ENCODE peak calls at places on chromosomes 3 and 15, in eight cellular contexts. K is IMR-90; I is PC-3; O is lung; D is right lobe of liver; J is heart left ventricle; N is A549; L is activated CD8-positive, alpha-beta T cell treated with anti-CD3 and anti-CD28 coated beads for 36 hours. B is an unnamed sample.
A peak's percentile ranks its signal among the peaks of the same experiment; 100 is the strongest.

GRCh38 chr3:195097331-195098255 is 173.4 kb downstream of the XXYLT1 start:
- ATAC-seq in K (no peak), I (no peak), O (no peak), D (no peak), J (peak; percentile 34), N (no peak), L (no peak), B (no peak)

GRCh38 chr3:182214406-182214805 is 502.7 kb downstream of the SOX2 start:
- ATAC-seq in K (no peak), I (no peak), O (no peak), D (no peak), J (no peak), N (no peak), L (no peak), B (no peak)

GRCh38 chr3:13079051-13079450 is 5.8 kb upstream of the IQSEC1 start:
- ATAC-seq in K (no peak), I (peak; percentile 65), O (no peak), D (no peak), J (no peak), N (no peak), L (no peak), B (no peak)

GRCh38 chr3:16897254-16897926 is 12.6 kb downstream of the PLCL2 start:
- ATAC-seq in K (no peak), I (peak; percentile 86), O (no peak), D (peak; percentile 71), J (no peak), N (no peak), L (peak; percentile 85), B (no peak)

GRCh38 chr3:130783629-130784028 is 37.0 kb upstream of the PIK3R4 start:
- ATAC-seq in K (no peak), I (peak; percentile 20), O (no peak), D (no peak), J (no peak), N (no peak), L (no peak), B (no peak)

GRCh38 chr3:58560771-58561311 is 16.4 kb downstream of the FAM107A start:
- ATAC-seq in K (peak; percentile 91), I (peak; percentile 49), O (no peak), D (no peak), J (no peak), N (peak; percentile 80), L (no peak), B (no peak)

GRCh38 chr3:156258301-156258700 is 137.9 kb downstream of the KCNAB1 start:
- ATAC-seq in K (no peak), I (no peak), O (no peak), D (no peak), J (no peak), N (no peak), L (no peak), B (no peak)

GRCh38 chr3:97010881-97011657 is 196.7 kb downstream of the EPHA6 start:
- ATAC-seq in K (no peak), I (no peak), O (no peak), D (no peak), J (no peak), N (no peak), L (no peak), B (no peak)

GRCh38 chr3:65093641-65094040 is 405.8 kb upstream of the ADAMTS9 start:
- ATAC-seq in K (no peak), I (no peak), O (no peak), D (no peak), J (no peak), N (no peak), L (no peak), B (no peak)

GRCh38 chr3:65101450-65101849 is 413.6 kb upstream of the ADAMTS9 start:
- ATAC-seq in K (no peak), I (no peak), O (no peak), D (no peak), J (no peak), N (no peak), L (no peak), B (no peak)

GRCh38 chr3:65098400-65098799 is 410.6 kb upstream of the ADAMTS9 start:
- ATAC-seq in K (no peak), I (no peak), O (no peak), D (no peak), J (no peak), N (no peak), L (no peak), B (no peak)

GRCh38 chr3:65096110-65096509 is 408.3 kb upstream of the ADAMTS9 start:
- ATAC-seq in K (no peak), I (no peak), O (no peak), D (no peak), J (no peak), N (no peak), L (no peak), B (no peak)
- TF ChIP-seq CTCF in K (no peak), I (no peak), O (no peak), D (no peak), J (no peak), N (no peak), L (no peak), B (no peak)

GRCh38 chr3:190696777-190697501 is 165.6 kb downstream of the GMNC start:
- ATAC-seq in K (peak; percentile 58), I (peak; percentile 23), O (no peak), D (peak; percentile 54), J (no peak), N (peak; percentile 49), L (no peak), B (no peak)

GRCh38 chr3:190697901-190698300 is 164.6 kb downstream of the GMNC start:
- ATAC-seq in K (peak; percentile 55), I (peak; percentile 67), O (no peak), D (no peak), J (no peak), N (peak; percentile 35), L (no peak), B (no peak)

GRCh38 chr3:190697502-190697830 is 165.0 kb downstream of the GMNC start:
- ATAC-seq in K (no peak), I (no peak), O (no peak), D (no peak), J (no peak), N (no peak), L (no peak), B (no peak)

GRCh38 chr3:190699784-190700183 is 162.7 kb downstream of the GMNC start:
- ATAC-seq in K (no peak), I (no peak), O (no peak), D (no peak), J (no peak), N (no peak), L (no peak), B (no peak)

GRCh38 chr3:190701096-190701532 is 161.4 kb downstream of the GMNC start:
- ATAC-seq in K (peak; percentile 87), I (peak; percentile 93), O (peak; percentile 17), D (peak; percentile 96), J (peak; percentile 72), N (peak; percentile 97), L (peak; percentile 42), B (no peak)
- TF ChIP-seq CTCF in K (peak; percentile 54), I (peak; percentile 95), O (peak; percentile 18), D (peak; percentile 63), J (peak; percentile 47), N (peak; percentile 79), L (peak; percentile 40), B (no peak)

DNA sequence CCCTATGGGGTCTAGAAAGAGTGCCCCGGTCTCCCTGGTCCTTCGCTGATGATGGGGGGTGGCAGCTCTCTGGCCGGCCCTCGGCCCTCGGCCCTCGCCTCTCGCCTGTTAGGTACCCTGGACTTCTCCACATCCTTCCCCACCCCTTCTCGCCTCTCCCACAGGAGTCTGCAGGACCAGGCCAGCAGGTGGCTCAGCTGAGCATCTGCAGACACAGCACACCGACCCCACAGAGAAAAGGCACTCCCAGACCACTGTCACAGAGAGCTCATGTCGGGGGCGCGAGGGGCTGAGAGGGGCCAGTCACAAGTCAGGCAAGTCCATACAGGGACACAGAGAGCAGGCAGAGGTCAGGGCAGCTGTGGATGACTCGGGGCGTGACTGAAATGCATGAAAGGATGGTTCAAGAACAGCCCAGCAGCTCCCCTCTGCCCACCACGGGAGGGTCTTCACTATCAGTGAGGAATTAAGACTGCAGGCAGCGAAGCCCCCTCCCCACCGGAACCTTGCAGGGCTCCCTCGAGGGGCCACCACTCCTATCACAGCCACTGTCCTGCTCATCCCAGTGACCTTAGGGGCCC is 181.7 kb upstream of the NSMCE3 start:
- ATAC-seq in K (no peak), I (peak; percentile 54), O (no peak), D (no peak), J (no peak), N (peak; percentile 97), L (no peak), B (no peak)
- TF ChIP-seq CTCF in K (no peak), I (peak; percentile 60), O (no peak), D (no peak), J (no peak), N (peak; percentile 45), L (no peak), B (no peak)

GRCh38 chr3:57331078-57331477 is 38.6 kb upstream of the ASB14 start:
- ATAC-seq in K (no peak), I (peak; percentile 45), O (no peak), D (no peak), J (no peak), N (no peak), L (no peak), B (no peak)
- TF ChIP-seq CTCF in K (no peak), I (peak; percentile 33), O (no peak), D (no peak), J (no peak), N (no peak), L (no peak), B (no peak)

DNA sequence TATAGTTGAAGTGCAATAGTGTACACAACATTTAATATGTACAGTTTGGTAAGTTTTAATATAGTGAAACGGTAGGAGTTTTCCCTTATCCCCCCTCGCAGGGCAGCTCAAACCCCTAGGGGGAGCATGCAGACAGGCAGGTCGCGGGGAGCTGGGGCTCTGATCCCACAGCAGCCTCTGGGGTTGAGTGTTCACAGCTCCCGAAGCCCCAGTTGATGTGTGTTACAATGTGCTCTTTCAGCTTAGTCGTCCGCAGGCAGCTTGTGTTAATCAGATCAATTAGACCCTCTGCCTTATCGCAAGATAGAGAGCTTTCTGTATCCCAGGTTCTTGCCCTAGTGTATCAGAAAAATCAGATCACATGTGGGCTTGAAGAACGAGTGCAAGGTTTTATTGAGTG is 143.1 kb upstream of the CHRNA7 start:
- ATAC-seq in K (no peak), I (no peak), O (no peak), D (no peak), J (no peak), N (peak; percentile 73), L (no peak), B (no peak)
- TF ChIP-seq CTCF in K (no peak), I (peak; percentile 8), O (no peak), D (no peak), J (no peak), N (no peak), L (no peak), B (no peak)

DNA sequence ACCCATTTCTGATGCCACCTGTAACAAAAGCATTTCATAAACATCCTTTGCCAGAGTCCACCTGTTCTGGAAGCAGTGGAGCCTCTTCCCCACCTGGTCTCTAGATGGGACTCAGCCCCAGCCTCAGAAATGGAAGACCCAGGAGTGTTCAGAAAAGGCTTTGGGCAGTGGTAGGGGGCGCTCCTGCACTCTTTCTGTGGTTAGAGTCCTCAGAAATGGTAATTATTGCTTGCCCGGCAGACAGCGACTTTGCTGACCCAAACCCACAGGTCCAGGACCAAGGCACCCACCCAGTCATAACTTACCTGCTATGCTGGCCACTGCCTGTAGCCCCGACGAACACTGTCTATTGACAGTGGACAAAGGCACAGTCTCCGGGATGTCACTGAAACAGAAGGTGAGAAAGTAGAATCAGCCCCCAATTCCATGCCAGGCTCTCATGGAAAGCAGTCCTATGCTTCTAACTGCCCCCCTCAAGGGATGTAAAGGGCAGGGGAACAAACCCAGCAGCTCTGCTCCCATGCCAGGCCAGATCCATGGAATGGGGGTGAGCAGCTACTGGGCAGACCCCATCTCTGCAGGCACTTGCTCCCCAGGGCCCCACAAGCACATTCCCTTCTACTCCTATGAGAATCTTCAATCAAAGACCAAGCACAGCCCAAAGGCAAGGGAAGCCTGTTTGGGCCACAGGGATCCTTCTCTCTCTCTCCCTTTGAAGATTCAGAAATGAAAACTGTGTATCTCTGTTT is 5.1 kb downstream of the ACAA1 start:
- ATAC-seq in K (peak; percentile 64), I (no peak), O (no peak), D (no peak), J (no peak), N (peak; percentile 86), L (no peak), B (no peak)
- TF ChIP-seq CTCF in K (peak; percentile 61), I (peak; percentile 63), O (no peak), D (peak; percentile 13), J (no peak), N (peak; percentile 56), L (no peak), B (no peak)